ENCODE peak calls at places on chromosome 19, in seven cellular contexts. G, L, E, T, Q, W and N are unnamed samples.

GRCh38 chr19:37954421-37954874 is 47.4 kb downstream of the SIPA1L3 start:
- DNase-seq in G (no peak), L (no peak), E (no peak), T (no peak), Q (no peak), W (no peak), N (no peak)

GRCh38 chr19:46970815-46971214 is 48.8 kb upstream of the NPAS1 start:
- DNase-seq in G (peak; percentile 48), L (no peak), E (no peak), T (no peak), Q (no peak), W (no peak), N (no peak)

GRCh38 chr19:13150187-13150918 is at the start of the genes IER2 and STX10:
- DNase-seq in G (no peak), L (no peak), E (peak; percentile 91), T (peak; percentile 84), Q (peak; percentile 92), W (peak; percentile 91), N (peak; percentile 93)

GRCh38 chr19:21566073-21566472 is 60.7 kb downstream of the ZNF429 start:
- DNase-seq in G (no peak), L (no peak), E (no peak), T (no peak), Q (no peak), W (no peak), N (no peak)

GRCh38 chr19:32631381-32631780 is 43.6 kb downstream of the ANKRD27 start:
- DNase-seq in G (no peak), L (no peak), E (no peak), T (no peak), Q (no peak), W (no peak), N (no peak)

GRCh38 chr19:38733493-38734175 is 10.6 kb downstream of the CAPN12 start:
- DNase-seq in G (no peak), L (no peak), E (no peak), T (no peak), Q (no peak), W (no peak), N (no peak)

GRCh38 chr19:38793671-38794070 is 4.7 kb downstream of the LGALS7B start:
- DNase-seq in G (no peak), L (no peak), E (no peak), T (no peak), Q (no peak), W (no peak), N (no peak)

GRCh38 chr19:6674868-6675305 is 4.9 kb upstream of the TNFSF14 start:
- DNase-seq in G (no peak), L (peak; percentile 87), E (peak; percentile 68), T (peak; percentile 89), Q (no peak), W (no peak), N (no peak)

GRCh38 chr19:19211499-19212432 is at the start of gene NCAN:
- DNase-seq in G (no peak), L (no peak), E (peak; percentile 81), T (peak; percentile 58), Q (peak; percentile 96), W (no peak), N (no peak)

GRCh38 chr19:38549061-38549460 is 68.7 kb downstream of the MAP4K1 start:
- DNase-seq in G (no peak), L (no peak), E (no peak), T (no peak), Q (no peak), W (no peak), N (no peak)

GRCh38 chr19:46955114-46955812 is 64.4 kb upstream of the NPAS1 start:
- DNase-seq in G (no peak), L (no peak), E (no peak), T (peak; percentile 38), Q (no peak), W (peak; percentile 27), N (no peak)

GRCh38 chr19:4635763-4636135 is 3.6 kb upstream of the TNFAIP8L1 start:
- DNase-seq in G (no peak), L (no peak), E (no peak), T (no peak), Q (no peak), W (no peak), N (no peak)

GRCh38 chr19:37941820-37942515 is 35.0 kb downstream of the SIPA1L3 start:
- DNase-seq in G (no peak), L (no peak), E (no peak), T (no peak), Q (no peak), W (peak; percentile 57), N (no peak)

GRCh38 chr19:54421169-54421516 is 5.9 kb downstream of the TTYH1 start:
- DNase-seq in G (no peak), L (no peak), E (no peak), T (no peak), Q (no peak), W (no peak), N (no peak)

GRCh38 chr19:23118400-23118799 is 1.6 kb downstream of the ZNF730 start:
- DNase-seq in G (no peak), L (no peak), E (no peak), T (no peak), Q (no peak), W (no peak), N (no peak)

GRCh38 chr19:6734096-6734696 is 3.2 kb downstream of the GPR108 start:
- DNase-seq in G (no peak), L (no peak), E (no peak), T (no peak), Q (peak; percentile 8), W (no peak), N (no peak)

GRCh38 chr19:35562776-35563175 is 682 bp downstream of the ATP4A start:
- DNase-seq in G (no peak), L (no peak), E (no peak), T (no peak), Q (no peak), W (no peak), N (no peak)

GRCh38 chr19:443005-443404 is 17.8 kb downstream of the SHC2 start:
- DNase-seq in G (no peak), L (no peak), E (no peak), T (no peak), Q (no peak), W (no peak), N (no peak)

GRCh38 chr19:38727306-38727867 is 16.9 kb downstream of the CAPN12 start:
- DNase-seq in G (no peak), L (no peak), E (no peak), T (no peak), Q (no peak), W (no peak), N (no peak)

GRCh38 chr19:14449321-14449720 is 16.2 kb downstream of the PKN1 start:
- DNase-seq in G (no peak), L (no peak), E (no peak), T (no peak), Q (no peak), W (no peak), N (no peak)

GRCh38 chr19:14446336-14447036 is 13.4 kb downstream of the PKN1 start:
- DNase-seq in G (no peak), L (no peak), E (no peak), T (no peak), Q (no peak), W (no peak), N (no peak)

GRCh38 chr19:14450876-14451275 is 17.8 kb downstream of the PKN1 start:
- DNase-seq in G (no peak), L (no peak), E (no peak), T (no peak), Q (no peak), W (no peak), N (no peak)

DNA sequence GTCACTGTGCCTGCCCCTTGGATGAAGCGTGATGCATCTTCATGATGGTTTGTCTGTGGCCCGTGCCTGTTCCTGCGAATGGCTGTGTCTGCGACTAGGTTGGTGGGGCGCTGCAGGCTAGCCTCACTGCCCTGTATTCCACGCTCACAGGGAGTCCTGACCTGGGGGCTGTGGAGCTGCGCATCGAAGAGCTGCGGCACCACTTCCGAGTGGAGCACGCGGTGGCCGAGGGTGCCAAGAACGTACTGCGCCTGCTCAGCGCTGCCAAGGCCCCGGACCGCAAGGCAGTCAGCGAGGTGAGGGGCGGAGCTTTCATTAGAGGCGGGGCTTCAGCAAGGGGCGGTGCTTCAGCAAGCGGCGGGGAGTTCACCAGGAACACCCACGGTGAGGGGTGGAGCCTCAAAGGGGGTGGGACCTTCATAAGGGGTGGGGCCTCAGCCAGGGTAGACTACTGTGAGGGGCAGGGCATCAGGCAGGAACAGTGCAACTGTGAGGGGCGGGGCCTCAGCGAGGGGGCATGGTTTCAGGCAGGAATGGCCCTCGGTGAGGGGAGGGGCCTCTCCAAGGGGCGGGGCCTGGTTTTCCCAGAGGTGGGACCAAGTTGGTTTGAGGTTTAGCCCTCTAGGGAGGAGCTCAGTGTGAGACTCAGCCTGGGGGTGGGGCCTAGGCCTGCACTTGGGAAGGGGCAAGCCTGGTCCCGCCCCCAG is 17.2 kb downstream of the PKN1 start:
- DNase-seq in G (peak; percentile 87), L (no peak), E (peak; percentile 99), T (peak; percentile 99), Q (peak; percentile 95), W (peak; percentile 33), N (peak; percentile 35)
- TF ChIP-seq JUND in G (no peak), L (no peak), E (no peak), T (no peak), Q (no peak), W (no peak), N (no peak)

GRCh38 chr19:52270266-52270885 is 989 bp downstream of the ZNF766 start:
- DNase-seq in G (no peak), L (no peak), E (peak; percentile 47), T (peak; percentile 26), Q (peak; percentile 64), W (no peak), N (peak; percentile 11)
- TF ChIP-seq JUND in G (no peak), L (no peak), E (no peak), T (no peak), Q (no peak), W (no peak), N (no peak)

DNA sequence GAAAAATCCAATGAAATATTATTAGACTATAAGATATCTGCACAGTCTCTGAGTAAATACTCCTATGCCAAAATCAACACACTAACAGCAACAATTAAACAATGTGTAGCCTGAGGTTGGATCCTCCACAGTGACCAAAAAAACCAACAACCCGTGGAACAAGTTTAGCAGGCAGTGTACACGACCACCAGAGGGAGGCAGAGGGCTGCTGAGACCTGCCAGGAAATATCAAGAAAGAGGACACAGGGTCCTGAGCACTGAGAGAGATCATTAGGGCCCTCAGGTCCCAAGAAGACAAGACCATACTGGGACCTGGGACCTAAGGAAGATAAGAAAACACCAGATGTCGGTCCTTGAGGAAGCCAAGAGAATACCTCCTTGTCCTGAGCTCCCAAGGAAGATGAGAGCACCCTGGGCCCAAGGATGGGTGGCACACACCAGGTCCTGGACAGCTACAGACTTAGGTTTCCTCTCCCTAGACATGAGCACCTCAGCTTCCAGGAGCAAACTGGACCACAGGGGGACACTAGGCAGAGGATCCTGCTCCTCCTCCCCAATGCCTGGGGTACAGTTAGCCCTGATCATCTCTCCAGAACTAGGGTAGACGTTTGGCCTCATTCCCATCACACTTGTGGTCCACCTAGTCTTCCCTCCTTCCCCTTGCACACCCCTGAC is 822 bp upstream of the ZNF274 start:
- DNase-seq in G (no peak), L (no peak), E (peak; percentile 62), T (peak; percentile 44), Q (no peak), W (peak; percentile 71), N (no peak)
- TF ChIP-seq JUND in G (no peak), L (no peak), E (no peak), T (no peak), Q (no peak), W (no peak), N (no peak)

DNA sequence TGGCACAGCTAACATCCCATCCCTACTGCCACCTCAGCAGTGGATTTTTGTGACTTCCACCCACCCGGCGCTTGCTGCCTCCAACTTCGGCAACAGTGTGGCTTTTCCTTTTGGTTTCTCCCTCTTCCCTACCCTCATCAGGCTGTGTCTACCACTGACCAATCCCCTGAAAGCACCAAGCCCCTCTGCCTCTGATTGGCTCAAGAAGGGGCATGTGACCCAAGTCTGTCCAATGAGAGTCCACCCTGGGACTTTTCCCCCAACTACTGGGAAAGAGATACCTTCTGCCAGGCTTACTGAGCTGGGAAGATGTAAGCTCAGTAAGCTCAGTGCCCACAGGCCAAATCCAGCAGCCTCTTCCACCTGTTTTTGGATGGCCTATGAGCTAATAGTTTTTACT is 5.8 kb downstream of the SMIM7 start:
- DNase-seq in G (peak; percentile 19), L (no peak), E (no peak), T (peak; percentile 73), Q (peak; percentile 58), W (peak; percentile 35), N (peak; percentile 48)
- TF ChIP-seq JUND in G (no peak), L (no peak), E (no peak), T (no peak), Q (no peak), W (no peak), N (no peak)